ENCODE peak calls at places on chromosomes 4 and X, in ten cellular contexts. W is germinal center; P is NCI-H524; C is left colon; Q is stimulated activated CD4-positive, alpha-beta T cell treated with anti-CD3 and anti-CD28 coated beads, Interleukin-12 subunit alpha, Interleukin-12 subunit beta, amount 100 ng/mL, for 4 hours; B is endothelial cell; K is type B pancreatic cell; H is fibroblast of the aortic adventitia; O is lung; I is spleen. J is an unnamed sample.

GRCh38 chr4:140094701-140095420 is 59.1 kb downstream of the MAML3 start:
- DNase-seq in I (peak; percentile 91), W (peak; percentile 57), Q (peak; percentile 49), H (no peak), C (peak; percentile 56), B (peak; percentile 50), K (no peak), P (no peak), O (peak; percentile 49), J (peak; percentile 94)

GRCh38 chr4:146795721-146796120 is 149.9 kb downstream of the TTC29 start:
- DNase-seq in P (no peak), B (no peak), O (no peak), W (no peak), K (no peak), Q (no peak), I (no peak), H (no peak), C (no peak), J (no peak)

GRCh38 chr4:169612869-169613859 is 781 bp upstream of the NEK1 start:
- DNase-seq in C (peak; percentile 80), O (peak; percentile 74), H (peak; percentile 81), B (peak; percentile 77), P (peak; percentile 34), Q (peak; percentile 50), W (peak; percentile 55), K (peak; percentile 75), I (peak; percentile 79), J (peak; percentile 64)

GRCh38 chr4:67051000-67051789 is 494.1 kb downstream of the CENPC start:
- DNase-seq in W (no peak), I (no peak), Q (no peak), B (no peak), H (no peak), O (no peak), C (no peak), P (no peak), K (no peak), J (no peak)

GRCh38 chr4:8544741-8545438 is 35.3 kb upstream of the GPR78 start:
- DNase-seq in O (no peak), Q (no peak), C (no peak), I (peak; percentile 66), W (no peak), P (no peak), H (no peak), K (no peak), B (no peak), J (no peak)

GRCh38 chr4:57162499-57163019 is 52.4 kb upstream of the IGFBP7 start:
- DNase-seq in W (no peak), K (no peak), Q (no peak), C (no peak), H (no peak), P (no peak), O (no peak), I (no peak), B (no peak), J (no peak)

GRCh38 chr4:108738307-108738706 is 24.5 kb downstream of the ETNPPL start:
- DNase-seq in B (no peak), W (no peak), P (no peak), K (no peak), I (no peak), O (no peak), Q (no peak), H (no peak), C (no peak), J (no peak)

GRCh38 chr4:1330761-1331590 is 16.0 kb upstream of the UVSSA start:
- DNase-seq in P (no peak), I (peak; percentile 72), Q (peak; percentile 24), C (no peak), B (no peak), O (no peak), H (no peak), W (no peak), K (no peak), J (no peak)

GRCh38 chr4:105198541-105198940 is 51.9 kb downstream of the TET2 start:
- DNase-seq in Q (no peak), K (no peak), C (no peak), P (no peak), H (no peak), O (no peak), B (no peak), W (no peak), I (no peak), J (no peak)

GRCh38 chrX:129108936-129109335 is 414.4 kb downstream of the SMARCA1 start:
- DNase-seq in H (no peak), B (no peak), Q (no peak), O (no peak), C (no peak), K (no peak), I (no peak), P (peak; percentile 97), W (no peak), J (no peak)

GRCh38 chr4:182578402-182578801 is 335.2 kb downstream of the TENM3 start:
- DNase-seq in Q (no peak), K (no peak), I (no peak), B (no peak), C (no peak), O (peak; percentile 54), W (no peak), H (peak; percentile 22), P (no peak), J (no peak)

GRCh38 chr4:76188557-76188956 is 25.1 kb downstream of the SCARB2 start:
- DNase-seq in B (no peak), W (no peak), H (peak; percentile 76), K (no peak), P (no peak), C (no peak), Q (no peak), I (no peak), O (no peak), J (no peak)

GRCh38 chr4:123104275-123104674 is 181.9 kb upstream of the NUDT6 start:
- DNase-seq in I (no peak), W (no peak), K (no peak), C (no peak), O (no peak), H (peak; percentile 87), B (no peak), Q (no peak), P (no peak), J (no peak)

GRCh38 chrX:20711366-20711765 is 444.7 kb upstream of the RPS6KA3 start:
- DNase-seq in I (no peak), B (no peak), P (no peak), W (no peak), C (no peak), K (no peak), H (no peak), Q (no peak), O (no peak), J (no peak)

GRCh38 chrX:148960060-148960459 is 459.6 kb downstream of the AFF2 start:
- DNase-seq in O (no peak), C (no peak), I (no peak), Q (no peak), H (peak; percentile 30), W (no peak), B (no peak), P (no peak), K (no peak), J (no peak)

GRCh38 chr4:79141530-79141929 is 184.3 kb downstream of the NAA11 start:
- DNase-seq in Q (no peak), H (peak; percentile 0), K (no peak), P (no peak), C (no peak), B (peak; percentile 49), I (no peak), W (no peak), O (no peak), J (no peak)

GRCh38 chr4:176413171-176413570 is 93.4 kb downstream of the SPCS3 start:
- DNase-seq in B (no peak), K (no peak), O (no peak), W (no peak), I (no peak), P (no peak), Q (no peak), H (no peak), C (no peak), J (peak; percentile 67)

GRCh38 chr4:146232131-146232722 is 17.9 kb downstream of the REELD1 start:
- DNase-seq in Q (no peak), I (no peak), K (no peak), H (no peak), W (no peak), O (no peak), P (no peak), C (no peak), B (no peak), J (peak; percentile 85)

GRCh38 chrX:126820700-126821420 is 1.3 kb downstream of the PRR32 start:
- DNase-seq in H (no peak), K (no peak), W (no peak), B (no peak), P (no peak), I (no peak), O (peak; percentile 29), C (no peak), Q (no peak), J (peak; percentile 94)